ENCODE peak calls at places on chromosomes 13 and 19, in nine cellular contexts. D is heart right ventricle; H is coronary artery; I is lung; X is heart left ventricle; G is naive thymus-derived CD4-positive, alpha-beta T cell; T is tibial artery; P is AG04450; V is A549. R is an unnamed sample.

GRCh38 chr19:45591004-45591637 is 6.5 kb upstream of the OPA3 start:
- DNase-seq in G (peak; percentile 26), H (no peak), I (peak; percentile 50), T (no peak), D (no peak), X (no peak), V (peak; percentile 85), P (no peak), R (no peak)

GRCh38 chr13:80483157-80483556 is 142.2 kb upstream of the SPRY2 start:
- DNase-seq in T (no peak), V (no peak), P (no peak), G (no peak), X (no peak), I (no peak), D (no peak), H (no peak), R (no peak)

GRCh38 chr19:58555920-58556632 is 1.2 kb upstream of the CHMP2A start:
- DNase-seq in T (no peak), G (no peak), X (peak; percentile 27), I (no peak), P (no peak), D (no peak), V (no peak), H (no peak), R (no peak)

GRCh38 chr19:2296141-2296540 is 11.8 kb downstream of the LINGO3 start:
- DNase-seq in T (no peak), X (no peak), P (no peak), I (no peak), D (no peak), G (no peak), H (no peak), V (no peak), R (no peak)

GRCh38 chr13:96984061-96984508 is 10.2 kb downstream of the OXGR1 start:
- DNase-seq in D (no peak), X (no peak), H (no peak), I (peak; percentile 46), P (no peak), V (no peak), T (no peak), G (no peak), R (no peak)

GRCh38 chr19:27773318-27774094 is 1439.4 kb downstream of the UQCRFS1 start:
- DNase-seq in I (no peak), H (no peak), X (no peak), D (no peak), G (no peak), P (no peak), T (no peak), V (no peak), R (peak; percentile 43)

GRCh38 chr19:54100560-54100959 is at the start of gene OSCAR:
- DNase-seq in P (no peak), T (no peak), X (no peak), V (no peak), I (no peak), G (no peak), D (no peak), H (no peak), R (no peak)

GRCh38 chr13:74133657-74134201 is 475 bp downstream of the KLF12 start:
- DNase-seq in X (peak; percentile 89), P (peak; percentile 92), H (peak; percentile 90), G (peak; percentile 93), D (peak; percentile 89), V (peak; percentile 75), T (peak; percentile 88), I (peak; percentile 74), R (peak; percentile 87)

GRCh38 chr19:1055886-1056620 is 10.9 kb upstream of the ARHGAP45 start:
- DNase-seq in H (no peak), T (no peak), I (no peak), V (no peak), X (no peak), G (no peak), P (no peak), D (no peak), R (no peak)

GRCh38 chr19:41195675-41196497 is 2.9 kb downstream of the CYP2S1 start:
- DNase-seq in I (no peak), X (no peak), G (no peak), H (no peak), P (no peak), D (no peak), V (no peak), T (no peak), R (no peak)

GRCh38 chr19:11031421-11032070 is 57.7 kb upstream of the LDLR start:
- DNase-seq in H (no peak), V (no peak), P (no peak), X (no peak), G (no peak), T (no peak), D (no peak), I (no peak), R (no peak)

GRCh38 chr19:29605653-29606419 is at the start of gene POP4:
- DNase-seq in D (peak; percentile 97), X (peak; percentile 98), G (peak; percentile 97), P (peak; percentile 78), H (peak; percentile 97), I (peak; percentile 98), V (peak; percentile 98), T (peak; percentile 97), R (peak; percentile 97)

GRCh38 chr13:109584844-109585361 is 201.5 kb downstream of the IRS2 start:
- DNase-seq in G (no peak), T (no peak), V (no peak), P (no peak), X (no peak), H (no peak), D (no peak), I (no peak), R (no peak)

GRCh38 chr13:62524061-62524460 is 1108.4 kb upstream of the PCDH20 start:
- DNase-seq in T (no peak), H (no peak), G (no peak), V (no peak), I (no peak), X (no peak), P (no peak), D (no peak), R (no peak)
- H3K27ac ChIP-seq in T (no peak overlapping the region), H (no peak overlapping the region), G (no peak overlapping the region), V (no peak overlapping the region), I (no peak overlapping the region), X (no peak overlapping the region), P (no peak overlapping the region), D (no peak overlapping the region), R (no peak overlapping the region)

DNA sequence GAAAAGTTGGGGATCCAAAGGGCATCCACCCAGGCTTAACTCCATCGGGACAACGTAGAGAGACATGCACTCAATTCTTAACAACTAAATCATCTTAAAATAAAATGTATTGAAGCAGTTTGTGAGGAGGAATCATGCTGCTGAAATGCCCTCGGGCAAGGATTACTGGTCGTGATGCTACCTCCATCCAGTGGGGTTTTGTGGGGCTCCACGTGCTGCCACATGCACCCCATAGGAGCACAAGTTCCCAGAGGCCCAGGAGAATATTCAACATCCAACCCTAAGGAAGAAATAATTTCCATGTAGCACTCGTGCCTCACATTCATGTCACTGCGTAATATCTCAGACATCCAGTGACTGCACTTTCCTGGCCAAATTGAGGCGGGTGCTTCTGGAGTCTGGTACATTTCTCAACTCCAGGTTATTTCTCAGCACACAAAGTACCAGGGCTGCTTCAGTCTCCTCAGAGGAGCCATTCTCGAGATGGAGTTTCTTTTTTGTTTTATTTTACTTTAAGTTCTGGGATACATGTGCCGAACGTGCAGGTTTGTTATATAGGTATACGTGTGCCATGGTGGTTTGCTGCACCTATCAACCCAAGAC is 429.8 kb downstream of the FOXO1 start:
- DNase-seq in P (no peak), G (no peak), X (peak; percentile 54), H (peak; percentile 91), I (no peak), T (peak; percentile 90), D (peak; percentile 15), V (no peak), R (peak; percentile 89)
- H3K4me3 ChIP-seq in P (no peak overlapping the region), G (no peak overlapping the region), X (no peak overlapping the region), H (peak overlapping the region; percentile 53), I (no peak overlapping the region), T (no peak overlapping the region), D (no peak overlapping the region), V (no peak overlapping the region), R (no peak overlapping the region)

GRCh38 chr13:68319384-68319783 is 1089.2 kb upstream of the PCDH9 start:
- DNase-seq in T (no peak), D (no peak), I (no peak), H (no peak), G (no peak), X (no peak), P (no peak), V (no peak), R (no peak)
- H3K27ac ChIP-seq in T (no peak overlapping the region), D (no peak overlapping the region), I (no peak overlapping the region), H (no peak overlapping the region), G (no peak overlapping the region), X (no peak overlapping the region), P (no peak overlapping the region), V (no peak overlapping the region), R (no peak overlapping the region)

DNA sequence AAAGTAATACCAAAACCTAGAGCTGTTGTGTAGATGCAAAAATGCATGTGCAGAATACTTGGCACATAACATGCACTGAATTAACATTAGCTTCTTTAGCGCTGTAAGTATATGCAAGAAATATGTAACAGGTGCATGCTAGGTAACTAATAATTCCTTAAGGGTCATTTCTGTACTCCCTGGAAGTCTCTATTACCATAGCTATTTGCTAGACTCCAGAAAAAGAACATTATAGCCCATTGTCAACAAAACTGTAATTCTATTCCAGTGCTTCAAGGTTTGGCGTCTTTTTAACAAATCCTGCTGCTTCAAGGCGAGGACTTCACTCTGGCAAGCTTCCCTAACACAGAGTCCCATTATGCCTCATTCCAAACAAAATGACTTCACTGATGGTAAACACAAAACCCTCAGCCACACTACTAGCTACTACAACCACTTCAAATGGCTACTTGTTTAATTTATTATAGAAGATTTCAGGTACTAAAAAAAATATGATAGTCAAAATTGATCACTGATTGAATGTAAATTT is 32.7 kb downstream of the ELF1 start:
- DNase-seq in D (no peak), G (no peak), I (no peak), X (no peak), V (peak; percentile 19), P (no peak), H (no peak), T (no peak), R (no peak)
- H3K4me3 ChIP-seq in D (peak overlapping the region; percentile 40), G (peak overlapping the region; percentile 49), I (no peak overlapping the region), X (peak overlapping the region; percentile 51), V (no peak overlapping the region), P (no peak overlapping the region), H (peak overlapping the region; percentile 29), T (no peak overlapping the region), R (no peak overlapping the region)

GRCh38 chr19:35436477-35437141 is 11.4 kb upstream of the FFAR2 start:
- DNase-seq in P (no peak), I (no peak), G (no peak), H (no peak), D (peak; percentile 26), T (peak; percentile 24), V (peak; percentile 55), X (no peak), R (no peak)
- H3K27ac ChIP-seq in P (no peak overlapping the region), I (peak overlapping the region; percentile 79), G (no peak overlapping the region), H (no peak overlapping the region), D (no peak overlapping the region), T (no peak overlapping the region), V (peak overlapping the region; percentile 22), X (peak overlapping the region; percentile 11), R (peak overlapping the region; percentile 10)

DNA sequence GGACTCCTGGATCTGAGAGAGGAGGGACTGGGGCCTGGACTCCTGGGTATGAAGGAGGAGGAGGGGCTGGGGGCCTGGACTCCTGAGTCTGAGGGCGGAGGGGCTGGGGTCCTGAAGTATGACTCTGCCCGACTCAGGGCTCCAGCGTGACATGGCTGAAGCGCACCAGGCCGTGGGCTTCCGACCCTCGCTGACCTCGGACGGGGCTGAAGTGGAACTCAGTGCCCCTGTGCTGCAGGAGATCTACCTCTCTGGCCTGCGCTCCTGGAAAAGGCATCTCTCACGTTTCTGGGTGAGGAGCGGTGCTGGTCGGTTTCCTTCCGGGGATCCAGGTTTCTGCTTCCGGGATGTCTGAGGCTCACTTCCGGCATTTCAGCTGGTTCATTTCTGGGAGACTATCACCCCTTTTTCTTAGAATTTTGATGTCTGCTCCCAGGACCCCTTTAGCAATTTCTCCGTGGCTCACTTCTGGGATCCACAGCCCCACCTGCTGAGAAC is 1.2 kb downstream of the CPT1C start:
- DNase-seq in D (no peak), V (no peak), I (no peak), G (no peak), P (no peak), X (no peak), H (no peak), T (no peak), R (no peak)
- H3K4me3 ChIP-seq in D (no peak overlapping the region), V (no peak overlapping the region), I (no peak overlapping the region), G (no peak overlapping the region), P (peak overlapping the region; percentile 73), X (no peak overlapping the region), H (no peak overlapping the region), T (no peak overlapping the region), R (no peak overlapping the region)

R was measured in right atrium auricular region.